ENCODE peak calls at places on chromosomes 4 and X, in ten cellular contexts. Z is HTR-8/SVneo; P is stimulated activated CD4-positive, alpha-beta T cell treated with anti-CD3 and anti-CD28 coated beads, Interleukin-15, amount 100 ng/mL, for 1 hour; L is NCI-H1092 treated with DMSO at 0.1 percent for 48 hours; O is fibroblast of the conjunctiva; N is fibroblast of lung; Q is aorta; V is stimulated activated CD8-positive, alpha-beta memory T cell treated with anti-CD3 and anti-CD28 coated beads, Interleukin-12 subunit alpha, Interleukin-12 subunit beta, amount 100 ng/mL, for 4 hours; G is GM03348; W is BJ. K is an unnamed sample.
A peak's percentile ranks its signal among the peaks of the same experiment; 100 is the strongest.

GRCh38 chr4:93396274-93396673 is 432.3 kb upstream of the ATOH1 start:
- DNase-seq in Z (no peak), P (no peak), L (no peak), O (peak; percentile 82), N (peak; percentile 84), Q (no peak), V (no peak), G (peak; percentile 3), W (no peak), K (no peak)

GRCh38 chrX:106246511-106246910 is 78.4 kb downstream of the PWWP3B start:
- DNase-seq in Z (no peak), P (no peak), L (no peak), O (no peak), N (no peak), Q (no peak), V (no peak), G (no peak), W (no peak), K (no peak)

GRCh38 chrX:18983711-18984380 is at the start of gene PHKA2:
- DNase-seq in Z (no peak), P (no peak), L (no peak), O (peak; percentile 6), N (peak; percentile 44), Q (peak; percentile 71), V (peak; percentile 29), G (peak; percentile 79), W (no peak), K (peak; percentile 26)

GRCh38 chr4:6777636-6778281 is 4.8 kb upstream of the KIAA0232 start:
- DNase-seq in Z (no peak), P (no peak), L (no peak), O (no peak), N (no peak), Q (no peak), V (no peak), G (no peak), W (no peak), K (no peak)

GRCh38 chr4:86960557-86960959 is 25.7 kb downstream of the AFF1 start:
- DNase-seq in Z (no peak), P (no peak), L (no peak), O (no peak), N (peak; percentile 14), Q (no peak), V (no peak), G (peak; percentile 27), W (no peak), K (no peak)

GRCh38 chr4:87192155-87192919 is 28.1 kb downstream of the KLHL8 start:
- DNase-seq in Z (no peak), P (no peak), L (no peak), O (no peak), N (no peak), Q (no peak), V (no peak), G (no peak), W (no peak), K (no peak)

GRCh38 chrX:24347871-24348270 is 12.6 kb upstream of the SUPT20HL1 start:
- DNase-seq in Z (no peak), P (no peak), L (no peak), O (no peak), N (no peak), Q (no peak), V (no peak), G (no peak), W (no peak), K (no peak)

GRCh38 chr4:119679251-119679650 is 50.6 kb upstream of the PDE5A start:
- DNase-seq in Z (no peak), P (no peak), L (no peak), O (no peak), N (peak; percentile 85), Q (no peak), V (no peak), G (no peak), W (no peak), K (no peak)

GRCh38 chr4:156505341-156505955 is 466.2 kb downstream of the PDGFC start:
- DNase-seq in Z (no peak), P (no peak), L (no peak), O (no peak), N (no peak), Q (no peak), V (no peak), G (no peak), W (no peak), K (no peak)

GRCh38 chr4:72779256-72779655 is 210.2 kb upstream of the ADAMTS3 start:
- DNase-seq in Z (no peak), P (no peak), L (no peak), O (no peak), N (no peak), Q (no peak), V (no peak), G (peak; percentile 7), W (peak; percentile 31), K (no peak)

K was measured in activated gamma-delta T cell.